ENCODE peak calls at places on chromosome 18, in seven cellular contexts. X is T-helper 2 cell, J is EL, L is T-helper 9 cell, I is fibroblast of the conjunctiva, T is NCI-H345, V is RPMI8226. W is an unnamed sample.
A peak's percentile ranks its signal among the peaks of the same experiment; 100 is the strongest.

GRCh38 chr18:55314031-55314430 is 274.0 kb downstream of the TCF4 start:
- DNase-seq in X (no peak), J (no peak), L (no peak), I (no peak), T (no peak), V (peak; percentile 93), W (no peak)

GRCh38 chr18:75811156-75811555 is 383.7 kb upstream of the SMIM21 start:
- DNase-seq in X (no peak), J (no peak), L (no peak), I (no peak), T (peak; percentile 89), V (peak; percentile 14), W (no peak)

GRCh38 chr18:63844254-63844653 is 43.3 kb upstream of the SERPINB2 start:
- DNase-seq in X (no peak), J (peak; percentile 64), L (no peak), I (peak; percentile 20), T (peak; percentile 16), V (peak; percentile 40), W (no peak)

GRCh38 chr18:39675916-39676315 is 2110.3 kb upstream of the CELF4 start:
- DNase-seq in X (no peak), J (no peak), L (no peak), I (no peak), T (no peak), V (no peak), W (no peak)

GRCh38 chr18:4017479-4017878 is 437.6 kb downstream of the DLGAP1 start:
- DNase-seq in X (no peak), J (peak; percentile 6), L (no peak), I (no peak), T (no peak), V (peak; percentile 23), W (peak; percentile 69)

GRCh38 chr18:41899535-41899934 is 55.5 kb upstream of the PIK3C3 start:
- DNase-seq in X (no peak), J (no peak), L (no peak), I (no peak), T (no peak), V (peak; percentile 12), W (no peak)

GRCh38 chr18:73647391-73647790 is 500.2 kb downstream of the FBXO15 start:
- DNase-seq in X (no peak), J (no peak), L (no peak), I (no peak), T (no peak), V (no peak), W (no peak)

GRCh38 chr18:74784791-74785190 is 187.1 kb downstream of the ZNF407 start:
- DNase-seq in X (no peak), J (no peak), L (no peak), I (no peak), T (peak; percentile 88), V (no peak), W (no peak)

GRCh38 chr18:7035807-7036206 is 81.8 kb downstream of the LAMA1 start:
- DNase-seq in X (no peak), J (no peak), L (no peak), I (no peak), T (no peak), V (no peak), W (no peak)

GRCh38 chr18:55124078-55124477 is 164.8 kb upstream of the CCDC68 start:
- DNase-seq in X (no peak), J (peak; percentile 71), L (no peak), I (no peak), T (no peak), V (no peak), W (no peak)

GRCh38 chr18:77099501-77100370 is 32.8 kb downstream of the MBP start:
- DNase-seq in X (no peak), J (no peak), L (peak; percentile 22), I (no peak), T (no peak), V (no peak), W (peak; percentile 65)

GRCh38 chr18:70781860-70782453 is 493.1 kb downstream of the SOCS6 start:
- DNase-seq in X (peak; percentile 43), J (peak; percentile 3), L (peak; percentile 38), I (peak; percentile 14), T (peak; percentile 73), V (peak; percentile 76), W (peak; percentile 15)

GRCh38 chr18:48868468-48869466 is 82.0 kb downstream of the SMAD7 start:
- DNase-seq in X (peak; percentile 25), J (no peak), L (no peak), I (no peak), T (no peak), V (peak; percentile 96), W (peak; percentile 86)

GRCh38 chr18:50829644-50830043 is 9.8 kb upstream of the MRO start:
- DNase-seq in X (no peak), J (no peak), L (no peak), I (no peak), T (no peak), V (no peak), W (no peak)

GRCh38 chr18:35153609-35154273 is 87.1 kb upstream of the ZNF397 start:
- DNase-seq in X (no peak), J (no peak), L (no peak), I (no peak), T (no peak), V (peak; percentile 5), W (no peak)

GRCh38 chr18:60568211-60568610 is 195.6 kb upstream of the MC4R start:
- DNase-seq in X (no peak), J (peak; percentile 23), L (no peak), I (no peak), T (no peak), V (no peak), W (no peak)

GRCh38 chr18:36203360-36203895 is 16.1 kb downstream of the MOCOS start:
- DNase-seq in X (no peak), J (no peak), L (no peak), I (no peak), T (no peak), V (no peak), W (no peak)

GRCh38 chr18:11494093-11494492 is 115.3 kb upstream of the SLC35G4 start:
- DNase-seq in X (no peak), J (peak; percentile 69), L (no peak), I (no peak), T (no peak), V (no peak), W (no peak)

GRCh38 chr18:36441426-36441870 is 143.9 kb downstream of the FHOD3 start:
- DNase-seq in X (no peak), J (peak; percentile 30), L (no peak), I (no peak), T (no peak), V (no peak), W (no peak)

GRCh38 chr18:59718108-59719057 is 21.2 kb upstream of the CCBE1 start:
- DNase-seq in X (no peak), J (peak; percentile 100), L (no peak), I (peak; percentile 91), T (no peak), V (no peak), W (no peak)

GRCh38 chr18:59353079-59353680 is 5.9 kb downstream of the LMAN1 start:
- DNase-seq in X (no peak), J (peak; percentile 22), L (no peak), I (no peak), T (peak; percentile 5), V (no peak), W (no peak)

GRCh38 chr18:62289047-62289446 is 36.1 kb upstream of the TNFRSF11A start:
- DNase-seq in X (no peak), J (no peak), L (no peak), I (no peak), T (no peak), V (no peak), W (no peak)

GRCh38 chr18:27838230-27838629 is 338.7 kb downstream of the CDH2 start:
- DNase-seq in X (no peak), J (peak; percentile 28), L (no peak), I (no peak), T (no peak), V (no peak), W (no peak)

GRCh38 chr18:72504866-72505265 is 39.3 kb downstream of the CBLN2 start:
- DNase-seq in X (no peak), J (no peak), L (no peak), I (no peak), T (no peak), V (no peak), W (no peak)

GRCh38 chr18:3283908-3284307 is 22.0 kb downstream of the MYL12B start:
- DNase-seq in X (no peak), J (no peak), L (no peak), I (no peak), T (no peak), V (no peak), W (no peak)

GRCh38 chr18:670456-670996 is 13.1 kb downstream of the TYMS start:
- DNase-seq in X (no peak), J (no peak), L (no peak), I (no peak), T (no peak), V (no peak), W (no peak)

GRCh38 chr18:28177828-28178635 is 1.1 kb upstream of the CDH2 start:
- DNase-seq in X (no peak), J (peak; percentile 81), L (no peak), I (no peak), T (peak; percentile 90), V (peak; percentile 75), W (no peak)

GRCh38 chr18:808086-808485 is 4.0 kb downstream of the YES1 start:
- DNase-seq in X (no peak), J (no peak), L (no peak), I (no peak), T (no peak), V (no peak), W (no peak)

GRCh38 chr18:48993586-48993985 is 42.8 kb upstream of the SMAD7 start:
- DNase-seq in X (no peak), J (peak; percentile 29), L (no peak), I (no peak), T (no peak), V (no peak), W (no peak)

GRCh38 chr18:2850816-2851215 is 4.0 kb downstream of the EMILIN2 start:
- DNase-seq in X (no peak), J (peak; percentile 10), L (no peak), I (no peak), T (no peak), V (no peak), W (no peak)

GRCh38 chr18:32730620-32731021 is 42.2 kb downstream of the KLHL14 start:
- DNase-seq in X (no peak), J (no peak), L (no peak), I (peak; percentile 9), T (peak; percentile 41), V (peak; percentile 38), W (peak; percentile 45)

W was measured in OCI-LY7.